ENCODE peak calls at places on chromosomes 4 and X, in nine cellular contexts. Y is tibial artery; S is SK-N-MC; I is AG04449; V is Panc1; K is cardiac muscle cell; L is esophagus squamous epithelium; F is CD8-positive, alpha-beta T cell; U is AG09309. W is an unnamed sample.

GRCh38 chrX:42738552-42738951 is 39.4 kb downstream of the PPP1R2C start:
- DNase-seq in S (no peak), V (no peak), L (no peak), U (no peak), Y (no peak), K (no peak), F (no peak), I (no peak), W (no peak)

GRCh38 chr4:120977435-120977997 is 55.0 kb upstream of the PRDM5 start:
- DNase-seq in L (no peak), F (no peak), U (peak), Y (no peak), K (peak), S (peak), V (peak), I (peak), W (peak)

GRCh38 chr4:148163011-148163410 is 279.2 kb downstream of the NR3C2 start:
- DNase-seq in I (no peak), F (no peak), Y (no peak), U (no peak), L (no peak), V (no peak), K (no peak), S (no peak), W (no peak)

GRCh38 chr4:15144249-15144966 is 142.1 kb downstream of the CPEB2 start:
- DNase-seq in S (no peak), Y (no peak), U (no peak), L (no peak), I (no peak), F (no peak), K (no peak), V (no peak), W (no peak)

GRCh38 chr4:2698951-2699505 is 57.1 kb downstream of the TNIP2 start:
- DNase-seq in F (no peak), I (no peak), V (no peak), U (no peak), K (no peak), Y (peak), L (no peak), S (no peak), W (no peak)

GRCh38 chr4:169383724-169384123 is 113.0 kb upstream of the SH3RF1 start:
- DNase-seq in L (no peak), F (no peak), I (peak), U (peak), V (no peak), K (peak), Y (no peak), S (no peak), W (peak)

GRCh38 chr4:138892483-138893386 is 122.8 kb upstream of the NOCT start:
- DNase-seq in U (no peak), S (no peak), K (no peak), V (no peak), F (no peak), Y (no peak), I (no peak), L (no peak), W (no peak)

GRCh38 chr4:184284336-184284690 is 66.6 kb upstream of the ENPP6 start:
- DNase-seq in F (no peak), U (no peak), S (no peak), K (no peak), Y (no peak), I (no peak), L (no peak), V (no peak), W (no peak)

GRCh38 chrX:107629533-107629909 is 1.2 kb downstream of the PRPS1 start:
- DNase-seq in F (no peak), Y (no peak), V (peak), L (no peak), U (no peak), K (peak), I (no peak), S (no peak), W (no peak)

GRCh38 chrX:150366951-150367545 is 3.9 kb downstream of the MAMLD1 start:
- DNase-seq in Y (no peak), K (peak), L (no peak), I (no peak), V (no peak), S (no peak), F (no peak), U (no peak), W (no peak)

GRCh38 chr4:108492816-108493595 is 127.4 kb upstream of the RPL34 start:
- DNase-seq in K (peak), L (no peak), U (no peak), F (no peak), I (no peak), S (no peak), V (no peak), Y (no peak), W (no peak)

DNA sequence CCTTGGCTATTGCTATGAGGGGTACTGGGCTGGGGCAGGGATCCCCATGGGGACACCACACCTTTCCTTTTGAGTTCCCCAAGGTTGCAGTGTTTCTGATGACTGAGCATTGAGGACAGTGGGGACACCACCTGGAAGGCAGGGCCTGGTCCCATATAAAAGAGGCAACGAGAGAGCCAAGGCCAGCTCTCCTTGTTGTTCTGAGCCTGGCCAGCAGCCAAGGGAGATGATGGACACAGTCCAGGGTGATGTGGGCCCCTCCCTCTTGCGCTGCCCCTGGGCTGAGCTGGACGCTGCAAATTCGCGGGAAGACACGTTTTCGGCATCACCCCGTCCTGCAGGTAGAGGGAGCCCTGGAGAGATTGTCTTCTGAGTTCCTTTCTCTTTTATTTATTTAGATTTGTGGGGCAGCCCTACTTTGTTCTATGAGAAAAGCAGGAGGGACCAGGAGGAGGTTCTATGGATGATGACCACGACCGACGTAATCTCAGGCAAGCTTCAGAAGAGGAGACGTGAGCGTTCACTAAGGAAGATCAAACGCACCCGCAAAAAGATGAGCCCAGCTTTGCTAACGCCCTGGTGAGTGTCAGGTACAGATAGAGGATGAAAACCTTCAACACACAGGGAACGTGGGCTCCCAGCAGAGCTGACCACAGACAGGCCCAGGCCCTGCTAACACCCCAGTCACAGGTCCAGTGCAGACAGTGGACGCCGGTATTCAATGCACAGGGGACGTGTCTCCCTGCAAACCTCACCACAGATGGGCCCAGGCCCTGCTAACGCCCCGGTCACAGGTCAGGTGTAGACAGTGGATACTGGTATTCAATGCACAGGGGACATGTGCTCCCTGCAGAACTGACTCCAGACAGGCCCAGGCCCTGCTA is 97.4 kb downstream of the SHOX start:
- DNase-seq in F (no peak), V (no peak), U (no peak), I (no peak), S (no peak), Y (no peak), L (no peak), K (no peak), W (no peak)
- H3K4me3 ChIP-seq in F (no peak), V (no peak), U (no peak), I (no peak), S (no peak), Y (no peak), L (no peak), K (no peak), W (no peak)

DNA sequence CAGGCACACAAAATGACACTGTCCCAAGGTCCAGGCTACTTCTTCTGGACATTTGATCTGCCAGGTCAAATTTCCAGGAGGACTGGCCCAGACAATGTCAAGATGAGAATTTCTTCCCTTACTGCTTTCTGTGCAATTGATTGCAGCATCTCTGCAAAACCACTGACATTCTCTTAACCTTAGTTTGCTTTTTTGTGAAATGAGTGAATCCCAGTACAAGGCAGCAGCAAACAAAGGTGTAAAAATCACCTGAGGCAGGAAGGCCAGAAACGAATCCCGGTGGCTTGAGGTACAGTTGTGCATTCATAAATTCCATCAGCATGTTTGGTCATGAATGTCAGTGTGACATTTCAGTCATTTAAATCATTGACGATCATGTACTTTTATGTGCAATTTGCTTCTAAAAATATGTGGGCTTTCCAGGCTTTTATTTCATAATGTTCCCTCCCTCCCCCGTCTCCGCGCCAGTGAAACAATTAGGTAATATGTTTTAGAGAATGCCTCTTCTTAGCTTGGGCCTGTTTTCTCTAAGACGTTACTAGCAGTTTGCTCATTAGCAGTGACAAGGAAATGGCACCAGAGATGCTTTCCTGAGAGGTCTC is 39.2 kb downstream of the NHS start:
- DNase-seq in V (no peak), L (no peak), S (no peak), F (no peak), I (no peak), Y (peak), U (no peak), K (peak), W (no peak)
- H3K4me3 ChIP-seq in V (no peak), L (no peak), S (no peak), F (no peak), I (no peak), Y (no peak), U (no peak), K (no peak), W (no peak)

GRCh38 chr4:158458271-158458895 is 63.3 kb upstream of the RXFP1 start:
- DNase-seq in U (no peak), K (no peak), F (no peak), S (no peak), I (no peak), V (no peak), L (no peak), Y (no peak), W (no peak)
- H3K4me3 ChIP-seq in U (no peak), K (no peak), F (no peak), S (no peak), I (no peak), V (no peak), L (no peak), Y (no peak), W (no peak)

GRCh38 chrX:19791562-19791961 is 95.8 kb downstream of the SH3KBP1 start:
- DNase-seq in K (peak), I (no peak), U (peak), Y (no peak), L (no peak), S (no peak), V (no peak), F (no peak), W (no peak)
- H3K4me3 ChIP-seq in K (no peak), I (no peak), U (no peak), Y (no peak), L (no peak), S (no peak), V (no peak), F (no peak), W (no peak)

DNA sequence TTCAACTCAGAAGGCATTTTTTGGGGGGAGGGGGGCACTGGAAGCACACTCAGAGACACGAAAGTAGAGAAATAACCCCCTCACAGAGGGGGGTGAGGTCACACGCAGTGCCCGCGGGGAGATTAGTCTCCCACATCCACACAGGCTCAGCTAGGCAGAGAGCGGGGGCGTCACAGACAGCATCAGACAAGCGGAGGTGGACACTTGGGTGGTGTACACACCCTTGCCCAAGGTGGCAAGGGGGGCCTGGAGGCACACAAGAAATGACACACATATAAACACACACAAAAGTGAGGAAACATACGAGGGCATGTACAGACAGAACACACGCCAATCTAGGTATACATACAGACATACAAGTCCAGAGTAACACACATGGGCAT is 637 bp upstream of the SYN1 start:
- DNase-seq in L (no peak), Y (no peak), V (no peak), F (no peak), I (no peak), S (no peak), U (no peak), K (no peak), W (no peak)
- H3K4me3 ChIP-seq in L (no peak), Y (no peak), V (no peak), F (no peak), I (no peak), S (no peak), U (no peak), K (no peak), W (no peak)

GRCh38 chr4:140427919-140428471 is 547 bp upstream of the CLGN start:
- DNase-seq in U (no peak), Y (no peak), K (peak), F (no peak), S (no peak), I (no peak), L (no peak), V (peak), W (no peak)

GRCh38 chr4:140423106-140423505 is 4.3 kb downstream of the CLGN start:
- DNase-seq in Y (no peak), F (no peak), L (no peak), U (no peak), I (no peak), S (no peak), V (no peak), K (no peak), W (no peak)

GRCh38 chr4:140427104-140427918 is at the start of gene CLGN:
- DNase-seq in F (peak), K (peak), S (no peak), Y (peak), V (peak), L (no peak), U (no peak), I (no peak), W (no peak)

GRCh38 chr4:140426610-140427103 is 791 bp downstream of the CLGN start:
- DNase-seq in I (no peak), Y (peak), L (no peak), F (no peak), S (no peak), U (no peak), K (peak), V (no peak), W (no peak)
- H3K4me3 ChIP-seq in I (peak), Y (peak), L (peak), F (peak), S (peak), U (peak), K (peak), V (peak), W (peak)

GRCh38 chrX:78105944-78106650 is 2.0 kb downstream of the PGK1 start:
- DNase-seq in U (no peak), S (no peak), L (no peak), I (no peak), Y (no peak), V (no peak), K (no peak), F (no peak), W (no peak)
- H3K4me3 ChIP-seq in U (peak), S (peak), L (peak), I (peak), Y (peak), V (peak), K (peak), F (peak), W (peak)

GRCh38 chrX:9349572-9350259 is 115.1 kb upstream of the TBL1X start:
- DNase-seq in Y (no peak), K (no peak), S (no peak), U (no peak), V (no peak), I (no peak), L (no peak), F (no peak), W (no peak)

GRCh38 chrX:9354918-9355317 is 109.9 kb upstream of the TBL1X start:
- DNase-seq in Y (no peak), V (no peak), K (no peak), F (no peak), U (no peak), I (no peak), S (no peak), L (no peak), W (no peak)

GRCh38 chrX:9351112-9351511 is 113.7 kb upstream of the TBL1X start:
- DNase-seq in F (no peak), U (no peak), L (no peak), S (no peak), I (no peak), K (no peak), V (no peak), Y (no peak), W (no peak)

GRCh38 chrX:9352683-9353430 is 112.0 kb upstream of the TBL1X start:
- DNase-seq in V (no peak), S (no peak), U (peak), F (no peak), K (peak), Y (no peak), I (no peak), L (peak), W (peak)

GRCh38 chrX:9352243-9352642 is 112.6 kb upstream of the TBL1X start:
- DNase-seq in U (no peak), L (no peak), S (no peak), F (no peak), K (no peak), V (no peak), Y (no peak), I (no peak), W (no peak)
- H3K4me3 ChIP-seq in U (no peak), L (no peak), S (peak), F (peak), K (no peak), V (no peak), Y (no peak), I (no peak), W (no peak)

GRCh38 chr4:8575457-8575856 is 4.7 kb upstream of the GPR78 start:
- DNase-seq in Y (no peak), U (no peak), S (no peak), F (no peak), V (no peak), I (no peak), L (no peak), K (no peak), W (no peak)
- H3K4me3 ChIP-seq in Y (no peak), U (no peak), S (no peak), F (no peak), V (no peak), I (no peak), L (no peak), K (no peak), W (no peak)

W was measured in skeletal muscle cell.